ENCODE peak calls at places on chromosomes 12 and 14, in ten cellular contexts. One of them, this sample, is unnamed.

GRCh38 chr12:108685469-108686247 is 45.7 kb downstream of the CORO1C start:
- DNase-seq in glomerular endothelial cell: no peak
- DNase-seq in activated CD8-positive, alpha-beta memory T cell treated with anti-CD3 and anti-CD28 coated beads, Interleukin-2, amount 50 U/mL, for 48 hours: no peak
- DNase-seq in CD8-positive, alpha-beta memory T cell: no peak
- DNase-seq in activated CD4-positive, CD25-positive, alpha-beta regulatory T cell: no peak
- DNase-seq in PC-9: no peak
- DNase-seq in GM04504: no peak
- DNase-seq in stimulated activated CD4-positive, alpha-beta T cell treated with anti-CD3 and anti-CD28 coated beads, TNF-alpha, amount 100 ng/mL, for 24 hours: no peak
- DNase-seq in fibroblast of lung: peak
- DNase-seq in NCI-H2029: peak
- DNase-seq in this sample: no peak

GRCh38 chr14:74949859-74950572 is 5.4 kb downstream of the PGF start:
- DNase-seq in glomerular endothelial cell: no peak
- DNase-seq in activated CD8-positive, alpha-beta memory T cell treated with anti-CD3 and anti-CD28 coated beads, Interleukin-2, amount 50 U/mL, for 48 hours: no peak
- DNase-seq in CD8-positive, alpha-beta memory T cell: no peak
- DNase-seq in activated CD4-positive, CD25-positive, alpha-beta regulatory T cell: no peak
- DNase-seq in PC-9: no peak
- DNase-seq in GM04504: no peak
- DNase-seq in stimulated activated CD4-positive, alpha-beta T cell treated with anti-CD3 and anti-CD28 coated beads, TNF-alpha, amount 100 ng/mL, for 24 hours: no peak
- DNase-seq in fibroblast of lung: no peak
- DNase-seq in NCI-H2029: no peak
- DNase-seq in this sample: no peak

GRCh38 chr12:106459534-106459933 is 102.0 kb downstream of the POLR3B start:
- DNase-seq in glomerular endothelial cell: no peak
- DNase-seq in activated CD8-positive, alpha-beta memory T cell treated with anti-CD3 and anti-CD28 coated beads, Interleukin-2, amount 50 U/mL, for 48 hours: no peak
- DNase-seq in CD8-positive, alpha-beta memory T cell: no peak
- DNase-seq in activated CD4-positive, CD25-positive, alpha-beta regulatory T cell: no peak
- DNase-seq in PC-9: no peak
- DNase-seq in GM04504: no peak
- DNase-seq in stimulated activated CD4-positive, alpha-beta T cell treated with anti-CD3 and anti-CD28 coated beads, TNF-alpha, amount 100 ng/mL, for 24 hours: no peak
- DNase-seq in fibroblast of lung: no peak
- DNase-seq in NCI-H2029: no peak
- DNase-seq in this sample: no peak

GRCh38 chr12:67062193-67062592 is 207.0 kb upstream of the CAND1 start:
- DNase-seq in glomerular endothelial cell: no peak
- DNase-seq in activated CD8-positive, alpha-beta memory T cell treated with anti-CD3 and anti-CD28 coated beads, Interleukin-2, amount 50 U/mL, for 48 hours: no peak
- DNase-seq in CD8-positive, alpha-beta memory T cell: no peak
- DNase-seq in activated CD4-positive, CD25-positive, alpha-beta regulatory T cell: no peak
- DNase-seq in PC-9: no peak
- DNase-seq in GM04504: no peak
- DNase-seq in stimulated activated CD4-positive, alpha-beta T cell treated with anti-CD3 and anti-CD28 coated beads, TNF-alpha, amount 100 ng/mL, for 24 hours: no peak
- DNase-seq in fibroblast of lung: no peak
- DNase-seq in NCI-H2029: no peak
- DNase-seq in this sample: no peak

GRCh38 chr14:60723218-60724079 is 702 bp downstream of the SIX4 start:
- DNase-seq in glomerular endothelial cell: no peak
- DNase-seq in activated CD8-positive, alpha-beta memory T cell treated with anti-CD3 and anti-CD28 coated beads, Interleukin-2, amount 50 U/mL, for 48 hours: peak
- DNase-seq in CD8-positive, alpha-beta memory T cell: peak
- DNase-seq in activated CD4-positive, CD25-positive, alpha-beta regulatory T cell: no peak
- DNase-seq in PC-9: peak
- DNase-seq in GM04504: no peak
- DNase-seq in stimulated activated CD4-positive, alpha-beta T cell treated with anti-CD3 and anti-CD28 coated beads, TNF-alpha, amount 100 ng/mL, for 24 hours: no peak
- DNase-seq in fibroblast of lung: peak
- DNase-seq in NCI-H2029: peak
- DNase-seq in this sample: no peak

GRCh38 chr14:60945984-60946383 is 34.9 kb downstream of the TRMT5 start:
- DNase-seq in glomerular endothelial cell: no peak
- DNase-seq in activated CD8-positive, alpha-beta memory T cell treated with anti-CD3 and anti-CD28 coated beads, Interleukin-2, amount 50 U/mL, for 48 hours: no peak
- DNase-seq in CD8-positive, alpha-beta memory T cell: no peak
- DNase-seq in activated CD4-positive, CD25-positive, alpha-beta regulatory T cell: no peak
- DNase-seq in PC-9: no peak
- DNase-seq in GM04504: no peak
- DNase-seq in stimulated activated CD4-positive, alpha-beta T cell treated with anti-CD3 and anti-CD28 coated beads, TNF-alpha, amount 100 ng/mL, for 24 hours: no peak
- DNase-seq in fibroblast of lung: no peak
- DNase-seq in NCI-H2029: no peak
- DNase-seq in this sample: no peak

GRCh38 chr12:77190022-77190421 is 124.7 kb upstream of the E2F7 start:
- DNase-seq in glomerular endothelial cell: no peak
- DNase-seq in activated CD8-positive, alpha-beta memory T cell treated with anti-CD3 and anti-CD28 coated beads, Interleukin-2, amount 50 U/mL, for 48 hours: no peak
- DNase-seq in CD8-positive, alpha-beta memory T cell: no peak
- DNase-seq in activated CD4-positive, CD25-positive, alpha-beta regulatory T cell: no peak
- DNase-seq in PC-9: no peak
- DNase-seq in GM04504: peak
- DNase-seq in stimulated activated CD4-positive, alpha-beta T cell treated with anti-CD3 and anti-CD28 coated beads, TNF-alpha, amount 100 ng/mL, for 24 hours: no peak
- DNase-seq in fibroblast of lung: peak
- DNase-seq in NCI-H2029: no peak
- DNase-seq in this sample: no peak

GRCh38 chr14:36021926-36022325 is 154.6 kb downstream of the PTCSC3 start:
- DNase-seq in glomerular endothelial cell: no peak
- DNase-seq in activated CD8-positive, alpha-beta memory T cell treated with anti-CD3 and anti-CD28 coated beads, Interleukin-2, amount 50 U/mL, for 48 hours: no peak
- DNase-seq in CD8-positive, alpha-beta memory T cell: no peak
- DNase-seq in activated CD4-positive, CD25-positive, alpha-beta regulatory T cell: no peak
- DNase-seq in PC-9: no peak
- DNase-seq in GM04504: no peak
- DNase-seq in stimulated activated CD4-positive, alpha-beta T cell treated with anti-CD3 and anti-CD28 coated beads, TNF-alpha, amount 100 ng/mL, for 24 hours: no peak
- DNase-seq in fibroblast of lung: no peak
- DNase-seq in NCI-H2029: no peak
- DNase-seq in this sample: no peak

GRCh38 chr12:80101126-80101525 is 1.8 kb downstream of the OTOGL start:
- DNase-seq in glomerular endothelial cell: peak
- DNase-seq in activated CD8-positive, alpha-beta memory T cell treated with anti-CD3 and anti-CD28 coated beads, Interleukin-2, amount 50 U/mL, for 48 hours: no peak
- DNase-seq in CD8-positive, alpha-beta memory T cell: no peak
- DNase-seq in activated CD4-positive, CD25-positive, alpha-beta regulatory T cell: no peak
- DNase-seq in PC-9: no peak
- DNase-seq in GM04504: no peak
- DNase-seq in stimulated activated CD4-positive, alpha-beta T cell treated with anti-CD3 and anti-CD28 coated beads, TNF-alpha, amount 100 ng/mL, for 24 hours: no peak
- DNase-seq in fibroblast of lung: no peak
- DNase-seq in NCI-H2029: peak
- DNase-seq in this sample: no peak

GRCh38 chr14:64878775-64879634 is 702 bp downstream of the SPTB start:
- DNase-seq in glomerular endothelial cell: no peak
- DNase-seq in activated CD8-positive, alpha-beta memory T cell treated with anti-CD3 and anti-CD28 coated beads, Interleukin-2, amount 50 U/mL, for 48 hours: peak
- DNase-seq in CD8-positive, alpha-beta memory T cell: no peak
- DNase-seq in activated CD4-positive, CD25-positive, alpha-beta regulatory T cell: no peak
- DNase-seq in PC-9: no peak
- DNase-seq in GM04504: no peak
- DNase-seq in stimulated activated CD4-positive, alpha-beta T cell treated with anti-CD3 and anti-CD28 coated beads, TNF-alpha, amount 100 ng/mL, for 24 hours: no peak
- DNase-seq in fibroblast of lung: no peak
- DNase-seq in NCI-H2029: peak
- DNase-seq in this sample: no peak

GRCh38 chr12:68069276-68069675 is 80.0 kb downstream of the IFNG-AS1 start:
- DNase-seq in glomerular endothelial cell: no peak
- DNase-seq in activated CD8-positive, alpha-beta memory T cell treated with anti-CD3 and anti-CD28 coated beads, Interleukin-2, amount 50 U/mL, for 48 hours: no peak
- DNase-seq in CD8-positive, alpha-beta memory T cell: no peak
- DNase-seq in activated CD4-positive, CD25-positive, alpha-beta regulatory T cell: no peak
- DNase-seq in PC-9: no peak
- DNase-seq in GM04504: no peak
- DNase-seq in stimulated activated CD4-positive, alpha-beta T cell treated with anti-CD3 and anti-CD28 coated beads, TNF-alpha, amount 100 ng/mL, for 24 hours: no peak
- DNase-seq in fibroblast of lung: no peak
- DNase-seq in NCI-H2029: no peak
- DNase-seq in this sample: no peak

This sample was measured in effector memory CD4-positive, alpha-beta T cell.